ENCODE peak calls at places on chromosomes 16 and 17, in eight cellular contexts. G is PC-3, V is heart right ventricle, Z is colonic mucosa, F is cardiac muscle cell, Y is ovary, I is right cardiac atrium, N is spleen. S is an unnamed sample. For H3K9me3, the result is how much of the 10 kb centered on the place peaks cover.

GRCh38 chr16:50616883-50617629 is 64.1 kb downstream of the SNX20 start:
- DNase-seq in I (no peak), F (peak), G (no peak), V (no peak), Y (peak), Z (no peak), N (no peak), S (peak)

GRCh38 chr17:47789611-47790520 is 31.7 kb downstream of the OSBPL7 start:
- DNase-seq in Z (peak), I (peak), F (peak), Y (no peak), N (peak), G (peak), V (no peak), S (peak)

GRCh38 chr17:42345396-42346078 is 42.7 kb downstream of the STAT3 start:
- DNase-seq in G (no peak), F (peak), N (no peak), V (no peak), Y (no peak), Z (no peak), I (no peak), S (no peak)

GRCh38 chr17:82059272-82060000 is 6.2 kb downstream of the DUS1L start:
- DNase-seq in V (no peak), Y (peak), I (no peak), G (no peak), N (peak), F (no peak), Z (no peak), S (no peak)

GRCh38 chr17:79741751-79742588 is 11.2 kb downstream of the ENPP7 start:
- DNase-seq in N (peak), G (peak), Y (peak), V (peak), F (peak), I (peak), Z (peak), S (peak)

GRCh38 chr17:16352838-16353701 is at the start of gene CENPV:
- DNase-seq in G (no peak), N (peak), Z (peak), I (peak), Y (peak), V (no peak), F (peak), S (peak)

GRCh38 chr16:19559242-19559910 is 3.9 kb downstream of the VPS35L start:
- DNase-seq in N (no peak), I (no peak), Z (peak), G (peak), V (peak), F (peak), Y (no peak), S (no peak)

GRCh38 chr17:56806949-56807348 is 26.8 kb downstream of the C17orf67 start:
- DNase-seq in Y (no peak), I (no peak), Z (no peak), V (no peak), N (no peak), G (no peak), F (no peak), S (no peak)

GRCh38 chr17:76383645-76384221 is 676 bp upstream of the SPHK1 start:
- DNase-seq in Y (no peak), G (peak), Z (peak), N (peak), V (peak), F (peak), I (peak), S (peak)

GRCh38 chr17:63531022-63531965 is 8.1 kb downstream of the KCNH6 start:
- DNase-seq in G (no peak), Z (no peak), N (no peak), V (no peak), F (no peak), I (no peak), Y (peak), S (no peak)

GRCh38 chr17:49218941-49219913 is 8.7 kb downstream of the ABI3 start:
- DNase-seq in V (no peak), Y (no peak), G (no peak), N (peak), F (no peak), Z (no peak), I (peak), S (no peak)

GRCh38 chr17:31489295-31490018 is 98.0 kb downstream of the RAB11FIP4 start:
- DNase-seq in G (peak), I (no peak), Y (no peak), V (no peak), N (no peak), F (no peak), Z (peak), S (no peak)

GRCh38 chr16:1543085-1543896 is 9.8 kb downstream of the TMEM204 start:
- DNase-seq in Z (peak), G (peak), V (peak), F (peak), Y (no peak), I (peak), N (peak), S (peak)

GRCh38 chr16:78633551-78633950 is 534.1 kb downstream of the WWOX start:
- DNase-seq in F (no peak), Z (no peak), V (no peak), I (no peak), N (no peak), Y (no peak), G (no peak), S (peak)

GRCh38 chr16:65061935-65062334 is 59.9 kb downstream of the CDH11 start:
- DNase-seq in I (no peak), Z (no peak), N (no peak), Y (no peak), F (no peak), G (no peak), V (no peak), S (no peak)

GRCh38 chr17:43547659-43548256 is 1.6 kb upstream of the ETV4 start:
- DNase-seq in N (no peak), Y (no peak), I (no peak), Z (no peak), F (no peak), G (no peak), V (no peak), S (no peak)

GRCh38 chr16:29745853-29746345 is at the start of gene C16orf54:
- DNase-seq in N (peak), G (no peak), Y (no peak), V (peak), Z (peak), F (no peak), I (peak), S (no peak)

GRCh38 chr17:16304832-16305231 is 48.4 kb downstream of the CENPV start:
- DNase-seq in V (no peak), Z (no peak), G (peak), Y (no peak), F (peak), I (no peak), N (no peak), S (peak)

DNA sequence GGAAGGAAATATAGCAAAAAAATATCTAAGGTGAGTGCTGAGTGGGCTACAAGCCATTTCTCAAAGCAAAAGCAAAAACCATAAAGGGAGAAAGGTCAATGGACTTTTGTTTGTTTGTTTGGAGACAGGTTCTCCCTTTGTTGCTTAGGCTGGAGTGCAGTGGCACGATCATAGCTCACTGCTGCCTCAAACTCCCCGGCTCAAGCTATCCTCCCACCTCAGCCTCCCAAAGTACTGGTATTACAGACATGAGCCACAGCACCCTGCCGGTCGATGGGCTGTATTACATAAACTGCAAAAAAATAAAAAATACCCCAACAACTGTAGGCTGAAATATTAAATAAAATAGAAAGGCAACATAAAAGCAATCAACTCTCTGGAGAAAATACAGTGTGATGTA is 3.5 kb upstream of the RBBP6 start:
- DNase-seq in I (no peak), Z (no peak), Y (no peak), F (no peak), V (no peak), N (no peak), G (no peak), S (no peak)
- H3K4me3 ChIP-seq in I (no peak), Z (no peak), Y (no peak), F (no peak), V (no peak), N (no peak), G (no peak), S (no peak)

DNA sequence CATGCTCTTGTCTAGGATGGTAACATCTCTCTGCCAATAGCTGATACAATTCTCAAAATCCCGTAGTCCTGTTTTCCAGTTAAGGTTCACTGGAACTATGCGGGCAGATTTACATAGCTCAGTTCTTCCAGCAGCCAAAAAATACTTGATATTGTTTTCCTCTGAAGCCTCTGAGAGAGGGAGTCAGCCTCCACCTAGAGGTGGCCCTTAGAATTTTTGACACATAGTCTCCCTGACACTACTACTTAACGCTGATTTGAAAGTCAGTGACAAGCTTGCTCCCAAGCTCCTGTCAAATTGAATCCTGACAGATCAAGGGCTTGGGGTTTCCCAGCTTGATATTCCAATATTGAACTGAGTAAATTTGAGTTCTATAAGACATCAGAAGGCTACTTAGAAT is 1780.1 kb downstream of the TP53TG3F start:
- DNase-seq in V (no peak), N (no peak), G (no peak), F (no peak), Y (no peak), I (no peak), Z (no peak), S (no peak)
- H3K9me3 ChIP-seq in V (under half), N (under half), G (under half), F (under half), Y (under half), I (under half), Z (under half), S (under half)

GRCh38 chr16:85321856-85322271 is 209.6 kb upstream of the CIBAR2 start:
- DNase-seq in G (no peak), Z (peak), Y (peak), F (no peak), V (peak), I (peak), N (peak), S (peak)
- H3K4me3 ChIP-seq in G (no peak), Z (no peak), Y (no peak), F (no peak), V (no peak), I (no peak), N (no peak), S (no peak)

DNA sequence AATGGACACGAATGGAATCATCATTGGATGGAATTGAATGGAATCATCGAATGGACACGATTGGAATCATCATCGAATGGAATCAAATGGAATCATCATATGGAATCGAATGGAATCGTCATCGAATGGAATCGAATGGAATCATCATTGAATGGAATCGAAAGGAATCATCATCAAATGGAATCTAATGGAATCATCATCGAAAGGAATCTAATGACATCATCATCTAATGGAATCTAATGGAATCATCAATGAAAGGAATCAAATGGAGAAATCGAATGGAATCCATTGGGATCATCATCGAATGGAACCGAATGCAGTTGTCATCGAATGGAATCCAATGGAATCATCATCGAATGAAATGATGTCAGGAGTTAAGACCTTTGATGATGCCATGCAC is 154.9 kb downstream of the SHCBP1 start:
- DNase-seq in N (no peak), G (no peak), V (no peak), F (no peak), Y (no peak), I (no peak), Z (no peak), S (no peak)
- H3K9me3 ChIP-seq in N (half or more), G (under half), V (under half), F (under half), Y (under half), I (under half), Z (under half), S (under half)